ENCODE peak calls at places on chromosomes 2 and 18, in four cellular contexts. One of them, this sample, is unnamed.

GRCh38 chr2:179538406-179538805 is 273.8 kb upstream of the SESTD1 start:
- DNase-seq in adrenal gland: no peak
- DNase-seq in pancreas: no peak
- DNase-seq in neuronal stem cell: no peak
- DNase-seq in this sample: no peak

GRCh38 chr2:239026711-239027430 is 179.0 kb downstream of the TWIST2 start:
- DNase-seq in adrenal gland: no peak
- DNase-seq in pancreas: no peak
- DNase-seq in neuronal stem cell: no peak
- DNase-seq in this sample: peak; percentile 29

GRCh38 chr2:234488913-234489451 is 7.9 kb downstream of the ARL4C start:
- DNase-seq in adrenal gland: no peak
- DNase-seq in pancreas: no peak
- DNase-seq in neuronal stem cell: no peak
- DNase-seq in this sample: no peak

GRCh38 chr2:178413472-178414265 is 37.3 kb downstream of the PRKRA start:
- DNase-seq in adrenal gland: peak; percentile 80
- DNase-seq in pancreas: peak; percentile 65
- DNase-seq in neuronal stem cell: peak; percentile 69
- DNase-seq in this sample: peak; percentile 80

GRCh38 chr2:45849491-45850283 is 198.2 kb downstream of the PRKCE start:
- DNase-seq in adrenal gland: no peak
- DNase-seq in pancreas: no peak
- DNase-seq in neuronal stem cell: no peak
- DNase-seq in this sample: no peak

GRCh38 chr18:78228974-78229373 is 750.6 kb upstream of the SALL3 start:
- DNase-seq in adrenal gland: no peak
- DNase-seq in pancreas: no peak
- DNase-seq in neuronal stem cell: no peak
- DNase-seq in this sample: no peak

GRCh38 chr18:46071615-46071893 is 506 bp downstream of the PSTPIP2 start:
- DNase-seq in adrenal gland: no peak
- DNase-seq in pancreas: no peak
- DNase-seq in neuronal stem cell: no peak
- DNase-seq in this sample: no peak

GRCh38 chr2:227325824-227326195 is 759 bp downstream of the MFF start:
- DNase-seq in adrenal gland: peak; percentile 49
- DNase-seq in pancreas: peak; percentile 26
- DNase-seq in neuronal stem cell: no peak
- DNase-seq in this sample: peak; percentile 38

GRCh38 chr2:20839052-20839451 is 16.2 kb upstream of the LDAH start:
- DNase-seq in adrenal gland: no peak
- DNase-seq in pancreas: no peak
- DNase-seq in neuronal stem cell: no peak
- DNase-seq in this sample: no peak

GRCh38 chr2:21467280-21467818 is 343.6 kb downstream of the TDRD15 start:
- DNase-seq in adrenal gland: no peak
- DNase-seq in pancreas: no peak
- DNase-seq in neuronal stem cell: no peak
- DNase-seq in this sample: no peak

GRCh38 chr2:44362207-44363015 is 664 bp downstream of the CAMKMT start:
- DNase-seq in adrenal gland: peak; percentile 57
- DNase-seq in pancreas: peak; percentile 37
- DNase-seq in neuronal stem cell: no peak
- DNase-seq in this sample: peak; percentile 13

GRCh38 chr2:189178726-189179606 is 595 bp downstream of the COL5A2 start:
- DNase-seq in adrenal gland: no peak
- DNase-seq in pancreas: no peak
- DNase-seq in neuronal stem cell: peak; percentile 37
- DNase-seq in this sample: no peak

GRCh38 chr2:28810384-28811285 is at the start of gene SPDYA:
- DNase-seq in adrenal gland: peak; percentile 79
- DNase-seq in pancreas: peak; percentile 70
- DNase-seq in neuronal stem cell: peak; percentile 54
- DNase-seq in this sample: peak; percentile 65

GRCh38 chr2:186995092-186995491 is 146.1 kb upstream of the ZSWIM2 start:
- DNase-seq in adrenal gland: no peak
- DNase-seq in pancreas: no peak
- DNase-seq in neuronal stem cell: no peak
- DNase-seq in this sample: no peak

GRCh38 chr18:11859903-11860407 is 8.7 kb downstream of the CHMP1B start:
- DNase-seq in adrenal gland: no peak
- DNase-seq in pancreas: no peak
- DNase-seq in neuronal stem cell: no peak
- DNase-seq in this sample: no peak

GRCh38 chr2:85326946-85327756 is 638 bp downstream of the TGOLN2 start:
- DNase-seq in adrenal gland: peak; percentile 65
- DNase-seq in pancreas: peak; percentile 44
- DNase-seq in neuronal stem cell: peak; percentile 33
- DNase-seq in this sample: peak; percentile 56

GRCh38 chr2:15561574-15562344 is 625 bp upstream of the NBAS start:
- DNase-seq in adrenal gland: peak; percentile 29
- DNase-seq in pancreas: no peak
- DNase-seq in neuronal stem cell: no peak
- DNase-seq in this sample: no peak

GRCh38 chr2:45675130-45675812 is 23.8 kb downstream of the PRKCE start:
- DNase-seq in adrenal gland: peak; percentile 46
- DNase-seq in pancreas: peak; percentile 70
- DNase-seq in neuronal stem cell: no peak
- DNase-seq in this sample: peak; percentile 48

GRCh38 chr2:61763605-61764034 is 90.2 kb downstream of the FAM161A start:
- DNase-seq in adrenal gland: peak; percentile 89
- DNase-seq in pancreas: peak; percentile 85
- DNase-seq in neuronal stem cell: no peak
- DNase-seq in this sample: peak; percentile 86

GRCh38 chr2:68943581-68944568 is 8.8 kb downstream of the GKN2 start:
- DNase-seq in adrenal gland: peak; percentile 78
- DNase-seq in pancreas: peak; percentile 33
- DNase-seq in neuronal stem cell: peak; percentile 76
- DNase-seq in this sample: peak; percentile 44

GRCh38 chr2:60517441-60517840 is 36.0 kb downstream of the BCL11A start:
- DNase-seq in adrenal gland: no peak
- DNase-seq in pancreas: no peak
- DNase-seq in neuronal stem cell: no peak
- DNase-seq in this sample: no peak

GRCh38 chr2:156191547-156191946 is 141.0 kb downstream of the NR4A2 start:
- DNase-seq in adrenal gland: no peak
- DNase-seq in pancreas: no peak
- DNase-seq in neuronal stem cell: no peak
- DNase-seq in this sample: no peak

GRCh38 chr2:169034984-169035544 is 3.9 kb upstream of the ABCB11 start:
- DNase-seq in adrenal gland: no peak
- DNase-seq in pancreas: no peak
- DNase-seq in neuronal stem cell: no peak
- DNase-seq in this sample: no peak

GRCh38 chr2:59826177-59826576 is 727.3 kb downstream of the BCL11A start:
- DNase-seq in adrenal gland: no peak
- DNase-seq in pancreas: no peak
- DNase-seq in neuronal stem cell: no peak
- DNase-seq in this sample: no peak

GRCh38 chr2:179376881-179377280 is 112.2 kb upstream of the SESTD1 start:
- DNase-seq in adrenal gland: no peak
- DNase-seq in pancreas: no peak
- DNase-seq in neuronal stem cell: no peak
- DNase-seq in this sample: no peak

GRCh38 chr2:29269095-29270090 is 154.2 kb downstream of the CLIP4 start:
- DNase-seq in adrenal gland: no peak
- DNase-seq in pancreas: no peak
- DNase-seq in neuronal stem cell: no peak
- DNase-seq in this sample: no peak

GRCh38 chr2:202035089-202035940 is 1.7 kb downstream of the FZD7 start:
- DNase-seq in adrenal gland: peak; percentile 38
- DNase-seq in pancreas: peak; percentile 40
- DNase-seq in neuronal stem cell: peak; percentile 74
- DNase-seq in this sample: peak; percentile 79

DNA sequence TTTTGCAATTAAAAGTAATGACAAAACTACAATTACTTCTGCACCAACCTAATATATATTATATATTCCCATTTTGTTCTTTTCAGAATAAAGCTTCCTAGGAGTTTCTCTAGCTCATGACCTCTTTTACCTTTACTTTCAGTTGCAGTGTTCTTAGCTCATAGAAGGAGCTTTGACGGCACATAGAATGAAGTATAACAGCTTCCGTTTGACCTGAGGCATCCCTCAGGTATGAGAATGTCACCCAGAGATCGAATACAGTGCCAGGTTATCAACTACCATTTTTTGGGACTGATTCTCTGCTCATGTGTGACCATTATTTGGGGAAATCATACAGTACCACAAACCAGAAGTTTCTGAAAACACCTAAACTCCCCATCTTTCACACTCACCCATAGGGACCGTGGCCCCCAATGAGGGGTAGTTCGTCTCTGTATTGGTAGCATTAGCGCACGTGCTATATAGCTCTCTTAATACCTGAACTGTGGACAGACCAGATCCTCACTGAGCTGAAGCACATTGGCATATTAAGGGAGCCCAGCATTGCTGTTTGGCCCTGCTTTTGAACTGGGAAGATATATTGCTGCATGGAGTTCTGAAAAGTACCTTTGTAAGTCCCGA is 123.0 kb downstream of the SPTBN1 start:
- DNase-seq in adrenal gland: no peak
- DNase-seq in pancreas: no peak
- DNase-seq in neuronal stem cell: no peak
- DNase-seq in this sample: no peak
- H3K4me1 ChIP-seq in adrenal gland: peaks cover 38% of the 10 kb centered on the region
- H3K4me1 ChIP-seq in pancreas: peaks cover 81% of the 10 kb centered on the region
- H3K4me1 ChIP-seq in neuronal stem cell: peaks cover 9% of the 10 kb centered on the region
- H3K4me1 ChIP-seq in this sample: peaks cover 86% of the 10 kb centered on the region

GRCh38 chr2:83386559-83386958 is 1072.5 kb downstream of the SUCLG1 start:
- DNase-seq in adrenal gland: no peak
- DNase-seq in pancreas: no peak
- DNase-seq in neuronal stem cell: no peak
- DNase-seq in this sample: no peak
- H3K9me3 ChIP-seq in adrenal gland: no peaks in the 10 kb centered on the region
- H3K9me3 ChIP-seq in pancreas: no peaks in the 10 kb centered on the region
- H3K9me3 ChIP-seq in neuronal stem cell: no peaks in the 10 kb centered on the region
- H3K9me3 ChIP-seq in this sample: no peaks in the 10 kb centered on the region

GRCh38 chr18:79395308-79395640 is 456 bp upstream of the NFATC1 start:
- DNase-seq in adrenal gland: no peak
- DNase-seq in pancreas: no peak
- DNase-seq in neuronal stem cell: no peak
- DNase-seq in this sample: no peak

GRCh38 chr18:79394438-79395307 is 1.1 kb upstream of the NFATC1 start:
- DNase-seq in adrenal gland: no peak
- DNase-seq in pancreas: no peak
- DNase-seq in neuronal stem cell: no peak
- DNase-seq in this sample: peak; percentile 56

GRCh38 chr18:79396431-79397287 is 929 bp downstream of the NFATC1 start:
- DNase-seq in adrenal gland: no peak
- DNase-seq in pancreas: no peak
- DNase-seq in neuronal stem cell: no peak
- DNase-seq in this sample: peak; percentile 85

GRCh38 chr18:79397288-79397829 is 1.6 kb downstream of the NFATC1 start:
- DNase-seq in adrenal gland: no peak
- DNase-seq in pancreas: peak; percentile 4
- DNase-seq in neuronal stem cell: no peak
- DNase-seq in this sample: no peak

DNA sequence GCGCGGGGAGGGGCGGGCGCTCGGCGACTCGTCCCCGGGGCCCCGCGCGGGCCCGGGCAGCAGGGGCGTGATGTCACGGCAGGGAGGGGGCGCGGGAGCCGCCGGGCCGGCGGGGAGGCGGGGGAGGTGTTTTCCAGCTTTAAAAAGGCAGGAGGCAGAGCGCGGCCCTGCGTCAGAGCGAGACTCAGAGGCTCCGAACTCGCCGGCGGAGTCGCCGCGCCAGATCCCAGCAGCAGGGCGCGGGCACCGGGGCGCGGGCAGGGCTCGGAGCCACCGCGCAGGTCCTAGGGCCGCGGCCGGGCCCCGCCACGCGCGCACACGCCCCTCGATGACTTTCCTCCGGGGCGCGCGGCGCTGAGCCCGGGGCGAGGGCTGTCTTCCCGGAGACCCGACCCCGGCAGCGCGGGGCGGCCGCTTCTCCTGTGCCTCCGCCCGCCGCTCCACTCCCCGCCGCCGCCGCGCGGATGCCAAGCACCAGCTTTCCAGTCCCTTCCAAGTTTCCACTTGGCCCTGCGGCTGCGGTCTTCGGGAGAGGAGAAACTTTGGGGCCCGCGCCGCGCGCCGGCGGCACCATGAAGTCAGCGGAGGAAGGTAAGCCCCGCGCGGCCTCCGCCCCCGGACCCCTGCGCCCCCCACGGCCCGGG is at the start of gene NFATC1:
- DNase-seq in adrenal gland: peak; percentile 68
- DNase-seq in pancreas: peak; percentile 71
- DNase-seq in neuronal stem cell: peak; percentile 65
- DNase-seq in this sample: peak; percentile 89
- H3K4me1 ChIP-seq in adrenal gland: peaks cover 10% of the 10 kb centered on the region
- H3K4me1 ChIP-seq in pancreas: peaks cover 14% of the 10 kb centered on the region
- H3K4me1 ChIP-seq in neuronal stem cell: peaks cover 7% of the 10 kb centered on the region
- H3K4me1 ChIP-seq in this sample: no peaks in the 10 kb centered on the region

GRCh38 chr18:79544386-79544963 is 135.1 kb upstream of the CTDP1 start:
- DNase-seq in adrenal gland: no peak
- DNase-seq in pancreas: no peak
- DNase-seq in neuronal stem cell: no peak
- DNase-seq in this sample: peak; percentile 28

GRCh38 chr18:79545255-79545654 is 134.3 kb upstream of the CTDP1 start:
- DNase-seq in adrenal gland: no peak
- DNase-seq in pancreas: no peak
- DNase-seq in neuronal stem cell: no peak
- DNase-seq in this sample: no peak

GRCh38 chr18:79543861-79544385 is 135.7 kb upstream of the CTDP1 start:
- DNase-seq in adrenal gland: no peak
- DNase-seq in pancreas: no peak
- DNase-seq in neuronal stem cell: no peak
- DNase-seq in this sample: no peak

GRCh38 chr18:79542213-79542612 is 137.4 kb upstream of the CTDP1 start:
- DNase-seq in adrenal gland: no peak
- DNase-seq in pancreas: no peak
- DNase-seq in neuronal stem cell: no peak
- DNase-seq in this sample: no peak

DNA sequence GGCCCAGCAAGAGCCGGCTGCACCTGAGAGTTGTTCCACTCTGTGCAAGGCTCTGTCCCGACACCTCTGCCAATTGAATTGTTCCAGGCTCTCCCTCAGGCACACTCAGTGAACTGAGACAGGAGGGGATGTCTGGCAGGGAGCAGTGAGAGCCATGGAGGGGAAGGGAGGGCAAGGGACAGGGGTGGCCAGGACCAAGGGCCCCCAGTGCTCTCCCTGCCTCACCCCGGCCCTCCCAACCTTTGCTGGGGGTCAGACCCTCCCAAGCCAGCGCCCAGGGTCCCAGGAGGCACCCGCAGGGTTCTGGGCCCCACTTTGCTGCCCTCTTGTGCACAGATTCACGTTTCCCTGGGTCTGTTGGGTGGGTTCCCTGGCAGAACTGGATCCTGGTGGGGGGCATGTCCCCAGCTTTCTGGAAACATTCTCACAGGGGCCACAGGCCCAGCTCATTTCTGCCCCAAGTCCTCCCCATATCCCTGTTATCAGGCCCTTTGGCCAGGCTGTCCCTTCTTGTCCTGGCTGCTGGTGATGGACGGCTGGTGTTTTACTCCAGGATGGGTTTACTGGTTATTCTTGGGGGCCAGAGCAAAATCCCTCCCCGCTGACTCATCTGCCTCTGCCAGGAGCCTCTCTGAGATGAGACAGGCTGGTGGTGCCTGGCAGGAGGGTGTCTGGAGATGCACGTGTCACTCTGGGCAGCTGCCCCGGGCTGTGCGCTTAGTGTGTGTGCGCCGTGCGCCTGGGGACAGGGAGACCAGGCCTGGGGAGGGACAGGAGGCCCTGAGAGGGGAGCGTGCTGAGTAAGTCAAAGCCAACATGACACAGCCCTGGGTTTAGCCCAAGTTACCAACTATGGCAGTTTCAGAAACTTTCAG is 136.5 kb upstream of the CTDP1 start:
- DNase-seq in adrenal gland: no peak
- DNase-seq in pancreas: no peak
- DNase-seq in neuronal stem cell: no peak
- DNase-seq in this sample: peak; percentile 82
- H3K9me3 ChIP-seq in adrenal gland: no peaks in the 10 kb centered on the region
- H3K9me3 ChIP-seq in pancreas: no peaks in the 10 kb centered on the region
- H3K9me3 ChIP-seq in neuronal stem cell: no peaks in the 10 kb centered on the region
- H3K9me3 ChIP-seq in this sample: no peaks in the 10 kb centered on the region